ENCODE peak calls at places on chromosomes 5 and 9, in seven cellular contexts. One of them, this sample, is unnamed.
A peak's percentile ranks its signal among the peaks of the same experiment; 100 is the strongest.

GRCh38 chr9:8179381-8180053 is 379.9 kb upstream of the DMAC1 start:
- DNase-seq in IMR-90: no peak
- DNase-seq in kidney: no peak
- DNase-seq in breast epithelium: no peak
- DNase-seq in body of pancreas: no peak
- DNase-seq in psoas muscle: no peak
- DNase-seq in mammary epithelial cell: no peak
- DNase-seq in this sample: no peak

GRCh38 chr9:109016132-109016531 is 2.8 kb upstream of the CTNNAL1 start:
- DNase-seq in body of pancreas: no peak
- DNase-seq in kidney: no peak
- DNase-seq in breast epithelium: no peak
- DNase-seq in mammary epithelial cell: no peak
- DNase-seq in IMR-90: no peak
- DNase-seq in psoas muscle: no peak
- DNase-seq in this sample: no peak

GRCh38 chr5:14204785-14205321 is 61.7 kb downstream of the TRIO start:
- DNase-seq in breast epithelium: peak; percentile 44
- DNase-seq in body of pancreas: peak; percentile 74
- DNase-seq in psoas muscle: peak; percentile 72
- DNase-seq in kidney: peak; percentile 87
- DNase-seq in mammary epithelial cell: peak; percentile 68
- DNase-seq in IMR-90: peak; percentile 82
- DNase-seq in this sample: peak; percentile 76

GRCh38 chr5:57529864-57530263 is 47.3 kb upstream of the ACTBL2 start:
- DNase-seq in IMR-90: no peak
- DNase-seq in kidney: no peak
- DNase-seq in mammary epithelial cell: no peak
- DNase-seq in body of pancreas: no peak
- DNase-seq in psoas muscle: no peak
- DNase-seq in breast epithelium: no peak
- DNase-seq in this sample: no peak

GRCh38 chr5:96709152-96709821 is 47.1 kb downstream of the CAST start:
- DNase-seq in psoas muscle: no peak
- DNase-seq in breast epithelium: no peak
- DNase-seq in mammary epithelial cell: peak; percentile 80
- DNase-seq in IMR-90: peak; percentile 90
- DNase-seq in kidney: no peak
- DNase-seq in body of pancreas: no peak
- DNase-seq in this sample: no peak

GRCh38 chr9:129176786-129177442 is 1.1 kb downstream of the IER5L start:
- DNase-seq in IMR-90: peak; percentile 49
- DNase-seq in mammary epithelial cell: peak; percentile 49
- DNase-seq in psoas muscle: peak; percentile 66
- DNase-seq in body of pancreas: peak; percentile 48
- DNase-seq in kidney: peak; percentile 84
- DNase-seq in breast epithelium: no peak
- DNase-seq in this sample: no peak

GRCh38 chr5:117102591-117102990 is 528.0 kb upstream of the SEMA6A start:
- DNase-seq in IMR-90: no peak
- DNase-seq in kidney: no peak
- DNase-seq in breast epithelium: no peak
- DNase-seq in psoas muscle: no peak
- DNase-seq in body of pancreas: no peak
- DNase-seq in mammary epithelial cell: no peak
- DNase-seq in this sample: no peak

GRCh38 chr5:140672455-140673186 is 755 bp downstream of the DND1 start:
- DNase-seq in IMR-90: no peak
- DNase-seq in mammary epithelial cell: no peak
- DNase-seq in body of pancreas: peak; percentile 25
- DNase-seq in breast epithelium: no peak
- DNase-seq in kidney: peak; percentile 79
- DNase-seq in psoas muscle: no peak
- DNase-seq in this sample: no peak

GRCh38 chr5:87787640-87788039 is 374.9 kb upstream of the CCNH start:
- DNase-seq in kidney: no peak
- DNase-seq in IMR-90: no peak
- DNase-seq in psoas muscle: no peak
- DNase-seq in body of pancreas: no peak
- DNase-seq in breast epithelium: no peak
- DNase-seq in mammary epithelial cell: no peak
- DNase-seq in this sample: no peak

GRCh38 chr5:52269853-52270252 is 517.9 kb upstream of the ITGA1 start:
- DNase-seq in body of pancreas: no peak
- DNase-seq in IMR-90: no peak
- DNase-seq in psoas muscle: no peak
- DNase-seq in mammary epithelial cell: no peak
- DNase-seq in kidney: no peak
- DNase-seq in breast epithelium: no peak
- DNase-seq in this sample: no peak

GRCh38 chr5:159456261-159456660 is 126.0 kb upstream of the IL12B start:
- DNase-seq in IMR-90: no peak
- DNase-seq in psoas muscle: no peak
- DNase-seq in kidney: no peak
- DNase-seq in mammary epithelial cell: no peak
- DNase-seq in body of pancreas: no peak
- DNase-seq in breast epithelium: no peak
- DNase-seq in this sample: no peak

GRCh38 chr5:14676320-14676719 is 11.8 kb downstream of the OTULIN start:
- DNase-seq in mammary epithelial cell: peak; percentile 96
- DNase-seq in IMR-90: peak; percentile 40
- DNase-seq in body of pancreas: peak; percentile 39
- DNase-seq in psoas muscle: no peak
- DNase-seq in breast epithelium: no peak
- DNase-seq in kidney: no peak
- DNase-seq in this sample: peak; percentile 82

GRCh38 chr9:109331353-109331752 is 10.5 kb upstream of the EPB41L4B start:
- DNase-seq in kidney: peak; percentile 94
- DNase-seq in body of pancreas: peak; percentile 98
- DNase-seq in breast epithelium: peak; percentile 97
- DNase-seq in psoas muscle: no peak
- DNase-seq in mammary epithelial cell: peak; percentile 93
- DNase-seq in IMR-90: no peak
- DNase-seq in this sample: no peak

GRCh38 chr5:37501152-37501551 is 122.0 kb downstream of the WDR70 start:
- DNase-seq in IMR-90: peak; percentile 7
- DNase-seq in psoas muscle: no peak
- DNase-seq in body of pancreas: no peak
- DNase-seq in kidney: no peak
- DNase-seq in breast epithelium: no peak
- DNase-seq in mammary epithelial cell: no peak
- DNase-seq in this sample: no peak

GRCh38 chr5:14773588-14773987 is 98.0 kb downstream of the ANKH start:
- DNase-seq in psoas muscle: no peak
- DNase-seq in mammary epithelial cell: no peak
- DNase-seq in breast epithelium: no peak
- DNase-seq in IMR-90: no peak
- DNase-seq in body of pancreas: no peak
- DNase-seq in kidney: no peak
- DNase-seq in this sample: no peak

GRCh38 chr9:124218438-124219289 is 39.1 kb upstream of the NEK6 start:
- DNase-seq in IMR-90: peak; percentile 66
- DNase-seq in breast epithelium: peak; percentile 37
- DNase-seq in kidney: no peak
- DNase-seq in body of pancreas: peak; percentile 80
- DNase-seq in psoas muscle: peak; percentile 53
- DNase-seq in mammary epithelial cell: peak; percentile 58
- DNase-seq in this sample: peak; percentile 43

GRCh38 chr9:137672907-137673791 is 54.3 kb downstream of the EHMT1 start:
- DNase-seq in psoas muscle: no peak
- DNase-seq in kidney: no peak
- DNase-seq in body of pancreas: peak; percentile 74
- DNase-seq in breast epithelium: no peak
- DNase-seq in mammary epithelial cell: peak; percentile 48
- DNase-seq in IMR-90: peak; percentile 79
- DNase-seq in this sample: peak; percentile 61

GRCh38 chr5:150778103-150778516 is 447 bp upstream of the SMIM3 start:
- DNase-seq in body of pancreas: peak; percentile 71
- DNase-seq in psoas muscle: no peak
- DNase-seq in IMR-90: peak; percentile 51
- DNase-seq in mammary epithelial cell: no peak
- DNase-seq in kidney: no peak
- DNase-seq in breast epithelium: no peak
- DNase-seq in this sample: no peak

GRCh38 chr5:172936441-172936840 is 22.8 kb upstream of the RPL26L1 start:
- DNase-seq in body of pancreas: no peak
- DNase-seq in kidney: peak; percentile 19
- DNase-seq in breast epithelium: no peak
- DNase-seq in mammary epithelial cell: no peak
- DNase-seq in IMR-90: no peak
- DNase-seq in psoas muscle: no peak
- DNase-seq in this sample: no peak
- H3K36me3 ChIP-seq in body of pancreas: peaks cover 11% of the 10 kb centered on the region
- H3K36me3 ChIP-seq in kidney: peaks cover 16% of the 10 kb centered on the region
- H3K36me3 ChIP-seq in breast epithelium: no peaks in the 10 kb centered on the region
- H3K36me3 ChIP-seq in mammary epithelial cell: peaks cover 2% of the 10 kb centered on the region
- H3K36me3 ChIP-seq in IMR-90: peaks cover 35% of the 10 kb centered on the region
- H3K36me3 ChIP-seq in psoas muscle: peaks cover 63% of the 10 kb centered on the region
- H3K36me3 ChIP-seq in this sample: peaks cover 34% of the 10 kb centered on the region

GRCh38 chr5:73857446-73857845 is 231.4 kb downstream of the ARHGEF28 start:
- DNase-seq in breast epithelium: no peak
- DNase-seq in mammary epithelial cell: no peak
- DNase-seq in body of pancreas: no peak
- DNase-seq in IMR-90: no peak
- DNase-seq in kidney: no peak
- DNase-seq in psoas muscle: no peak
- DNase-seq in this sample: no peak

GRCh38 chr5:73858786-73859185 is 232.8 kb downstream of the ARHGEF28 start:
- DNase-seq in IMR-90: no peak
- DNase-seq in breast epithelium: no peak
- DNase-seq in psoas muscle: no peak
- DNase-seq in kidney: no peak
- DNase-seq in mammary epithelial cell: no peak
- DNase-seq in body of pancreas: no peak
- DNase-seq in this sample: no peak

GRCh38 chr5:73859696-73860095 is 233.7 kb downstream of the ARHGEF28 start:
- DNase-seq in breast epithelium: no peak
- DNase-seq in kidney: no peak
- DNase-seq in body of pancreas: no peak
- DNase-seq in IMR-90: no peak
- DNase-seq in mammary epithelial cell: no peak
- DNase-seq in psoas muscle: no peak
- DNase-seq in this sample: no peak

GRCh38 chr5:73858054-73858453 is 232.1 kb downstream of the ARHGEF28 start:
- DNase-seq in mammary epithelial cell: no peak
- DNase-seq in breast epithelium: no peak
- DNase-seq in body of pancreas: no peak
- DNase-seq in kidney: no peak
- DNase-seq in psoas muscle: no peak
- DNase-seq in IMR-90: no peak
- DNase-seq in this sample: no peak

GRCh38 chr5:73856972-73857371 is 231.0 kb downstream of the ARHGEF28 start:
- DNase-seq in kidney: no peak
- DNase-seq in mammary epithelial cell: no peak
- DNase-seq in IMR-90: no peak
- DNase-seq in breast epithelium: no peak
- DNase-seq in psoas muscle: no peak
- DNase-seq in body of pancreas: no peak
- DNase-seq in this sample: no peak
- H3K4me1 ChIP-seq in kidney: peaks cover 7% of the 10 kb centered on the region
- H3K4me1 ChIP-seq in mammary epithelial cell: peaks cover 11% of the 10 kb centered on the region
- H3K4me1 ChIP-seq in IMR-90: peaks cover 3% of the 10 kb centered on the region
- H3K4me1 ChIP-seq in breast epithelium: no peaks in the 10 kb centered on the region
- H3K4me1 ChIP-seq in psoas muscle: no peaks in the 10 kb centered on the region
- H3K4me1 ChIP-seq in body of pancreas: peaks cover 7% of the 10 kb centered on the region
- H3K4me1 ChIP-seq in this sample: no peaks in the 10 kb centered on the region

GRCh38 chr9:99162759-99163364 is 57.9 kb downstream of the TGFBR1 start:
- DNase-seq in mammary epithelial cell: no peak
- DNase-seq in breast epithelium: no peak
- DNase-seq in psoas muscle: no peak
- DNase-seq in IMR-90: peak; percentile 51
- DNase-seq in body of pancreas: no peak
- DNase-seq in kidney: no peak
- DNase-seq in this sample: no peak
- TF ChIP-seq CTCF in mammary epithelial cell: peak; percentile 68
- TF ChIP-seq CTCF in breast epithelium: peak; percentile 23
- TF ChIP-seq CTCF in psoas muscle: peak; percentile 57
- TF ChIP-seq CTCF in IMR-90: peak; percentile 72
- TF ChIP-seq CTCF in body of pancreas: peak; percentile 60
- TF ChIP-seq CTCF in kidney: peak; percentile 44
- TF ChIP-seq CTCF in this sample: no peak

GRCh38 chr9:135343136-135343535 is 136.4 kb upstream of the PPP1R26 start:
- DNase-seq in IMR-90: no peak
- DNase-seq in mammary epithelial cell: no peak
- DNase-seq in breast epithelium: no peak
- DNase-seq in psoas muscle: no peak
- DNase-seq in kidney: peak; percentile 47
- DNase-seq in body of pancreas: no peak
- DNase-seq in this sample: no peak
- H3K36me3 ChIP-seq in IMR-90: no peaks in the 10 kb centered on the region
- H3K36me3 ChIP-seq in mammary epithelial cell: no peaks in the 10 kb centered on the region
- H3K36me3 ChIP-seq in breast epithelium: no peaks in the 10 kb centered on the region
- H3K36me3 ChIP-seq in psoas muscle: no peaks in the 10 kb centered on the region
- H3K36me3 ChIP-seq in kidney: no peaks in the 10 kb centered on the region
- H3K36me3 ChIP-seq in body of pancreas: no peaks in the 10 kb centered on the region
- H3K36me3 ChIP-seq in this sample: no peaks in the 10 kb centered on the region

GRCh38 chr9:127927457-127928231 is 2.9 kb downstream of the PIP5KL1 start:
- DNase-seq in mammary epithelial cell: peak; percentile 44
- DNase-seq in body of pancreas: peak; percentile 79
- DNase-seq in psoas muscle: no peak
- DNase-seq in breast epithelium: peak; percentile 73
- DNase-seq in IMR-90: no peak
- DNase-seq in kidney: peak; percentile 89
- DNase-seq in this sample: no peak
- H3K4me1 ChIP-seq in mammary epithelial cell: peaks cover 35% of the 10 kb centered on the region
- H3K4me1 ChIP-seq in body of pancreas: peaks cover 35% of the 10 kb centered on the region
- H3K4me1 ChIP-seq in psoas muscle: peaks cover 6% of the 10 kb centered on the region
- H3K4me1 ChIP-seq in breast epithelium: peaks cover 9% of the 10 kb centered on the region
- H3K4me1 ChIP-seq in IMR-90: peaks cover 13% of the 10 kb centered on the region
- H3K4me1 ChIP-seq in kidney: no peaks in the 10 kb centered on the region
- H3K4me1 ChIP-seq in this sample: no peaks in the 10 kb centered on the region

GRCh38 chr9:75027187-75028107 is 646 bp downstream of the CARNMT1 start:
- DNase-seq in body of pancreas: peak; percentile 78
- DNase-seq in mammary epithelial cell: peak; percentile 39
- DNase-seq in psoas muscle: peak; percentile 83
- DNase-seq in breast epithelium: peak; percentile 39
- DNase-seq in kidney: peak; percentile 89
- DNase-seq in IMR-90: peak; percentile 45
- DNase-seq in this sample: peak; percentile 80
- TF ChIP-seq CTCF in body of pancreas: no peak
- TF ChIP-seq CTCF in mammary epithelial cell: no peak
- TF ChIP-seq CTCF in psoas muscle: no peak
- TF ChIP-seq CTCF in breast epithelium: no peak
- TF ChIP-seq CTCF in kidney: peak; percentile 1
- TF ChIP-seq CTCF in IMR-90: peak; percentile 33
- TF ChIP-seq CTCF in this sample: no peak

This sample was measured in ascending aorta.